ENCODE peak calls at places on chromosomes 1 and 21, in four cellular contexts. G, E, F and I are unnamed samples.
A peak's percentile ranks its signal among the peaks of the same experiment; 100 is the strongest.

GRCh38 chr1:210358511-210359148 is 29.9 kb downstream of the HHAT start:
- DNase-seq in E (no peak), G (peak; percentile 59), F (no peak), I (no peak)

GRCh38 chr1:182377175-182377574 is 14.4 kb downstream of the GLUL start:
- DNase-seq in G (no peak), E (no peak), F (no peak), I (no peak)

GRCh38 chr1:70361727-70362413 is 7.3 kb upstream of the ANKRD13C start:
- DNase-seq in G (no peak), F (no peak), E (no peak), I (no peak)

GRCh38 chr1:218670875-218671274 is 325.7 kb downstream of the TGFB2 start:
- DNase-seq in F (no peak), G (no peak), E (no peak), I (no peak)

GRCh38 chr1:228361314-228362140 is 45.1 kb downstream of the TRIM11 start:
- DNase-seq in G (no peak), F (no peak), E (no peak), I (peak; percentile 33)

GRCh38 chr1:242703467-242703866 is 179.0 kb upstream of the PLD5 start:
- DNase-seq in F (no peak), G (no peak), E (no peak), I (no peak)

GRCh38 chr1:33354707-33355276 is 33.9 kb upstream of the A3GALT2 start:
- DNase-seq in F (no peak), G (no peak), E (no peak), I (no peak)

GRCh38 chr21:17387030-17387617 is 125.7 kb upstream of the CXADR start:
- DNase-seq in G (peak; percentile 61), E (peak; percentile 1), F (peak; percentile 49), I (peak; percentile 58)

GRCh38 chr1:41576620-41577019 is 92.1 kb upstream of the EDN2 start:
- DNase-seq in G (no peak), E (no peak), F (no peak), I (no peak)

GRCh38 chr21:39842741-39843146 is 24.5 kb upstream of the PCP4 start:
- DNase-seq in G (no peak), E (no peak), F (no peak), I (no peak)

GRCh38 chr1:145918992-145919939 is 749 bp upstream of the PEX11B start:
- DNase-seq in G (peak; percentile 50), E (no peak), F (peak; percentile 12), I (peak; percentile 35)

GRCh38 chr1:2946291-2946690 is 75.0 kb upstream of the ACTRT2 start:
- DNase-seq in E (no peak), G (no peak), F (no peak), I (no peak)

GRCh38 chr1:225652726-225653462 is at the start of gene ENAH:
- DNase-seq in F (peak; percentile 8), G (peak; percentile 92), E (no peak), I (peak; percentile 80)

GRCh38 chr1:204398197-204399125 is 13.2 kb downstream of the PPP1R15B start:
- DNase-seq in E (no peak), G (peak; percentile 95), F (peak; percentile 49), I (peak; percentile 43)